ENCODE peak calls at places on chromosomes 3 and 15, in eight cellular contexts. H, M, S, D, C, Y, W and I are unnamed samples.
A peak's percentile ranks its signal among the peaks of the same experiment; 100 is the strongest.

GRCh38 chr3:123143669-123144411 is 57.9 kb upstream of the SEC22A start:
- DNase-seq in W (no peak), S (no peak), C (peak; percentile 72), D (no peak), H (no peak), M (no peak), Y (peak; percentile 35), I (no peak)

GRCh38 chr3:73236867-73237266 is 175.4 kb downstream of the EBLN2 start:
- DNase-seq in W (no peak), M (no peak), S (no peak), Y (no peak), C (no peak), D (no peak), H (no peak), I (no peak)

GRCh38 chr15:70538278-70538677 is 225.1 kb downstream of the UACA start:
- DNase-seq in M (no peak), C (no peak), H (no peak), Y (no peak), D (no peak), S (no peak), W (no peak), I (no peak)

GRCh38 chr3:169497567-169498257 is 165.8 kb downstream of the MECOM start:
- DNase-seq in C (no peak), D (no peak), W (no peak), S (no peak), M (no peak), H (no peak), Y (no peak), I (no peak)

GRCh38 chr3:52153389-52154096 is 680 bp downstream of the POC1A start:
- DNase-seq in M (peak; percentile 47), S (no peak), C (no peak), H (no peak), W (no peak), Y (peak; percentile 63), D (no peak), I (no peak)

GRCh38 chr3:179967622-179968021 is 69.1 kb downstream of the PEX5L start:
- DNase-seq in W (no peak), C (no peak), M (no peak), D (no peak), S (no peak), H (no peak), Y (no peak), I (no peak)

GRCh38 chr3:41846850-41847249 is 115.1 kb downstream of the ULK4 start:
- DNase-seq in C (no peak), M (no peak), W (no peak), Y (no peak), H (no peak), S (no peak), D (no peak), I (no peak)

GRCh38 chr3:57026918-57027317 is 33.5 kb upstream of the SPATA12 start:
- DNase-seq in Y (no peak), C (peak; percentile 91), M (no peak), D (no peak), W (no peak), S (no peak), H (no peak), I (no peak)

GRCh38 chr3:177441813-177442646 is 244.7 kb upstream of the TBL1XR1 start:
- DNase-seq in M (peak; percentile 82), C (no peak), W (no peak), H (no peak), D (no peak), S (no peak), Y (no peak), I (no peak)

GRCh38 chr3:133540896-133541674 is 32.4 kb upstream of the CDV3 start:
- DNase-seq in Y (no peak), S (no peak), H (no peak), D (no peak), C (peak; percentile 48), M (no peak), W (no peak), I (no peak)

GRCh38 chr3:139694542-139694941 is 16.8 kb upstream of the NMNAT3 start:
- DNase-seq in W (no peak), C (no peak), D (no peak), S (no peak), Y (no peak), H (no peak), M (no peak), I (no peak)

GRCh38 chr3:53255360-53255774 is 455 bp downstream of the TKT start:
- DNase-seq in W (peak; percentile 15), Y (no peak), M (peak; percentile 76), C (no peak), H (no peak), D (peak; percentile 29), S (peak; percentile 24), I (no peak)

GRCh38 chr15:70936326-70936725 is 43.7 kb downstream of the LRRC49 start:
- DNase-seq in H (no peak), M (no peak), S (no peak), Y (no peak), W (no peak), D (no peak), C (no peak), I (no peak)

GRCh38 chr3:184284696-184285095 is 8.9 kb downstream of the ECE2 start:
- DNase-seq in M (peak; percentile 47), H (no peak), D (peak; percentile 34), Y (peak; percentile 80), S (no peak), C (peak; percentile 78), W (no peak), I (no peak)

GRCh38 chr3:107235193-107235922 is 141.9 kb upstream of the CCDC54 start:
- DNase-seq in M (no peak), C (peak; percentile 26), H (no peak), D (no peak), S (no peak), W (no peak), Y (no peak), I (no peak)

GRCh38 chr3:120801484-120801883 is 58.9 kb downstream of the GTF2E1 start:
- DNase-seq in M (peak; percentile 76), D (no peak), S (no peak), Y (no peak), H (no peak), C (no peak), W (no peak), I (no peak)

GRCh38 chr3:28349397-28350000 is 875 bp upstream of the AZI2 start:
- DNase-seq in H (no peak), Y (no peak), C (no peak), S (no peak), M (no peak), W (no peak), D (no peak), I (no peak)
- TF ChIP-seq CTCF in H (no peak), Y (no peak), C (no peak), S (no peak), M (no peak), W (no peak), D (no peak), I (no peak)

GRCh38 chr3:84141571-84141970 is 817.2 kb upstream of the CADM2 start:
- DNase-seq in Y (no peak), H (no peak), W (no peak), C (no peak), M (no peak), S (no peak), D (no peak), I (no peak)

GRCh38 chr3:84136425-84136824 is 822.4 kb upstream of the CADM2 start:
- DNase-seq in C (no peak), Y (no peak), W (no peak), M (no peak), S (no peak), D (no peak), H (no peak), I (no peak)
- TF ChIP-seq CTCF in C (no peak), Y (no peak), W (peak; percentile 34), M (no peak), S (no peak), D (no peak), H (no peak), I (peak; percentile 43)

GRCh38 chr3:190121061-190121765 is 516 bp upstream of the P3H2 start:
- DNase-seq in S (no peak), H (no peak), Y (no peak), M (no peak), W (no peak), D (no peak), C (peak; percentile 26), I (no peak)
- TF ChIP-seq CTCF in S (no peak), H (no peak), Y (no peak), M (no peak), W (no peak), D (no peak), C (no peak), I (no peak)

GRCh38 chr3:167184511-167184910 is 195.6 kb downstream of the ZBBX start:
- DNase-seq in D (no peak), H (no peak), C (no peak), M (no peak), Y (peak; percentile 59), W (no peak), S (no peak), I (no peak)
- TF ChIP-seq CTCF in D (no peak), H (no peak), C (no peak), M (no peak), Y (peak; percentile 32), W (no peak), S (no peak), I (no peak)

GRCh38 chr3:45167011-45167911 is 21.1 kb upstream of the CDCP1 start:
- DNase-seq in D (peak; percentile 92), S (peak; percentile 79), C (peak; percentile 76), M (no peak), W (peak; percentile 54), H (peak; percentile 94), Y (peak; percentile 84), I (peak; percentile 96)
- TF ChIP-seq CTCF in D (no peak), S (no peak), C (no peak), M (no peak), W (no peak), H (no peak), Y (no peak), I (no peak)

GRCh38 chr3:99620976-99621375 is 17.4 kb upstream of the COL8A1 start:
- DNase-seq in H (no peak), S (no peak), D (no peak), Y (no peak), M (no peak), C (no peak), W (no peak), I (no peak)

GRCh38 chr3:99614768-99615167 is 23.6 kb upstream of the COL8A1 start:
- DNase-seq in D (no peak), C (no peak), S (no peak), M (no peak), H (no peak), Y (no peak), W (no peak), I (no peak)

GRCh38 chr3:99624536-99625236 is 13.7 kb upstream of the COL8A1 start:
- DNase-seq in M (no peak), Y (no peak), C (no peak), D (no peak), W (no peak), H (no peak), S (no peak), I (no peak)

GRCh38 chr3:99625237-99625622 is 13.2 kb upstream of the COL8A1 start:
- DNase-seq in Y (no peak), D (no peak), M (no peak), S (no peak), H (no peak), C (no peak), W (no peak), I (no peak)

GRCh38 chr3:99620077-99620476 is 18.3 kb upstream of the COL8A1 start:
- DNase-seq in S (no peak), Y (no peak), W (no peak), M (no peak), D (no peak), H (no peak), C (no peak), I (no peak)
- TF ChIP-seq CTCF in S (no peak), Y (no peak), W (peak; percentile 22), M (no peak), D (no peak), H (no peak), C (no peak), I (no peak)